ENCODE peak calls at places on chromosomes 4 and X, in seven cellular contexts. W is bronchial epithelial cell; G is stimulated activated CD4-positive, alpha-beta T cell treated with anti-CD3 and anti-CD28 coated beads, Interleukin-12 subunit alpha, Interleukin-12 subunit beta, amount 100 ng/mL, for 48 hours; F is GM04504; V is amniotic stem cell; D is choroid plexus epithelial cell; B is testis. Y is an unnamed sample.

GRCh38 chr4:76459291-76459723 is 24.3 kb downstream of the SHROOM3 start:
- DNase-seq in W (peak), G (no peak), F (no peak), V (no peak), D (peak), B (no peak), Y (no peak)

GRCh38 chrX:3145716-3146115 is 104.4 kb downstream of the ARSF start:
- DNase-seq in W (no peak), G (no peak), F (no peak), V (no peak), D (peak), B (no peak), Y (no peak)

GRCh38 chr4:4990857-4991540 is 28.3 kb downstream of the CYTL1 start:
- DNase-seq in W (no peak), G (no peak), F (peak), V (peak), D (peak), B (peak), Y (peak)

GRCh38 chr4:6478546-6479220 is 6.3 kb upstream of the PPP2R2C start:
- DNase-seq in W (no peak), G (no peak), F (no peak), V (no peak), D (no peak), B (no peak), Y (no peak)

GRCh38 chrX:150036181-150036580 is 97.9 kb upstream of the EOLA2 start:
- DNase-seq in W (peak), G (no peak), F (peak), V (peak), D (no peak), B (no peak), Y (no peak)

GRCh38 chr4:955161-955921 is 18.0 kb downstream of the DGKQ start:
- DNase-seq in W (no peak), G (no peak), F (no peak), V (no peak), D (no peak), B (no peak), Y (peak)

GRCh38 chr4:13535118-13535517 is 9.2 kb downstream of the NKX3-2 start:
- DNase-seq in W (no peak), G (no peak), F (no peak), V (no peak), D (no peak), B (no peak), Y (no peak)

GRCh38 chrX:34467437-34467836 is 189.6 kb downstream of the TMEM47 start:
- DNase-seq in W (peak), G (no peak), F (no peak), V (no peak), D (peak), B (no peak), Y (no peak)

GRCh38 chrX:31036895-31037294 is 34.9 kb downstream of the FTHL17 start:
- DNase-seq in W (peak), G (no peak), F (peak), V (no peak), D (peak), B (peak), Y (peak)

GRCh38 chrX:74063426-74064155 is 240.4 kb upstream of the ZCCHC13 start:
- DNase-seq in W (peak), G (no peak), F (no peak), V (no peak), D (no peak), B (no peak), Y (no peak)

GRCh38 chrX:123648028-123648810 is 84.6 kb downstream of the THOC2 start:
- DNase-seq in W (peak), G (no peak), F (no peak), V (no peak), D (peak), B (peak), Y (peak)

GRCh38 chr4:158884280-158884679 is 115.5 kb downstream of the FNIP2 start:
- DNase-seq in W (no peak), G (no peak), F (no peak), V (no peak), D (peak), B (no peak), Y (peak)

GRCh38 chr4:69126030-69126429 is 29.8 kb downstream of the UGT2B7 start:
- DNase-seq in W (no peak), G (no peak), F (no peak), V (no peak), D (no peak), B (no peak), Y (no peak)

GRCh38 chrX:24506082-24506481 is 41.0 kb downstream of the PDK3 start:
- DNase-seq in W (peak), G (no peak), F (no peak), V (peak), D (peak), B (no peak), Y (no peak)

GRCh38 chr4:112036881-112037280 is 108.4 kb upstream of the FAM241A start:
- DNase-seq in W (no peak), G (no peak), F (no peak), V (no peak), D (no peak), B (no peak), Y (no peak)

GRCh38 chr4:143019351-143019750 is 165.4 kb upstream of the USP38 start:
- DNase-seq in W (no peak), G (no peak), F (no peak), V (no peak), D (no peak), B (no peak), Y (no peak)

GRCh38 chr4:114811564-114812360 is 213.2 kb downstream of the UGT8 start:
- DNase-seq in W (peak), G (no peak), F (no peak), V (no peak), D (no peak), B (no peak), Y (no peak)

GRCh38 chr4:139144911-139145551 is 32.0 kb downstream of the ELF2 start:
- DNase-seq in W (no peak), G (no peak), F (no peak), V (no peak), D (no peak), B (no peak), Y (no peak)

GRCh38 chr4:53722110-53722509 is 130.8 kb upstream of the LNX1 start:
- DNase-seq in W (no peak), G (no peak), F (no peak), V (no peak), D (peak), B (no peak), Y (no peak)

GRCh38 chr4:137226900-137227299 is 305.4 kb downstream of the PCDH18 start:
- DNase-seq in W (peak), G (no peak), F (no peak), V (peak), D (peak), B (no peak), Y (no peak)

GRCh38 chr4:76199664-76200211 is 13.9 kb downstream of the SCARB2 start:
- DNase-seq in W (no peak), G (no peak), F (no peak), V (no peak), D (no peak), B (no peak), Y (no peak)

GRCh38 chr4:54539500-54540029 is 118.2 kb upstream of the KIT start:
- DNase-seq in W (no peak), G (no peak), F (no peak), V (peak), D (peak), B (peak), Y (peak)

GRCh38 chrX:104330966-104331365 is 76.2 kb upstream of the ESX1 start:
- DNase-seq in W (peak), G (no peak), F (no peak), V (no peak), D (peak), B (no peak), Y (no peak)

GRCh38 chrX:71103110-71103983 is 3.2 kb downstream of the CXorf65 start:
- DNase-seq in W (no peak), G (no peak), F (no peak), V (no peak), D (no peak), B (no peak), Y (peak)

GRCh38 chr4:73612032-73612431 is 8.2 kb downstream of the RASSF6 start:
- DNase-seq in W (peak), G (no peak), F (no peak), V (no peak), D (peak), B (no peak), Y (no peak)

GRCh38 chr4:123616970-123617392 is 220.4 kb downstream of the SPRY1 start:
- DNase-seq in W (no peak), G (no peak), F (peak), V (no peak), D (peak), B (peak), Y (peak)

GRCh38 chr4:176964116-176964691 is 171.5 kb upstream of the VEGFC start:
- DNase-seq in W (peak), G (no peak), F (no peak), V (no peak), D (no peak), B (no peak), Y (no peak)

GRCh38 chrX:37765507-37765906 is 14.4 kb upstream of the CYBB start:
- DNase-seq in W (no peak), G (no peak), F (no peak), V (no peak), D (no peak), B (no peak), Y (no peak)

Y was measured in left lung.